ENCODE peak calls at places on chromosomes 12 and 14, in five cellular contexts. One of them, this sample, is unnamed.

GRCh38 chr14:100783630-100784321 is 42.1 kb upstream of the MEG3 start:
- DNase-seq in esophagus squamous epithelium: no peak
- DNase-seq in left lung: no peak
- DNase-seq in psoas muscle: peak; percentile 44
- DNase-seq in left ventricle myocardium inferior: no peak
- DNase-seq in this sample: no peak

GRCh38 chr14:31440280-31440679 is 17.0 kb downstream of the DTD2 start:
- DNase-seq in psoas muscle: no peak
- DNase-seq in left ventricle myocardium inferior: no peak
- DNase-seq in left lung: no peak
- DNase-seq in esophagus squamous epithelium: no peak
- DNase-seq in this sample: no peak

GRCh38 chr12:1919284-1919683 is 832 bp upstream of the CACNA2D4 start:
- DNase-seq in psoas muscle: no peak
- DNase-seq in left ventricle myocardium inferior: no peak
- DNase-seq in left lung: no peak
- DNase-seq in esophagus squamous epithelium: no peak
- DNase-seq in this sample: no peak

GRCh38 chr12:1918081-1918874 is at the start of gene CACNA2D4:
- DNase-seq in psoas muscle: peak; percentile 49
- DNase-seq in left ventricle myocardium inferior: no peak
- DNase-seq in esophagus squamous epithelium: no peak
- DNase-seq in left lung: peak; percentile 81
- DNase-seq in this sample: no peak

GRCh38 chr12:105485321-105485910 is 154.9 kb downstream of the C12orf75 start:
- DNase-seq in left ventricle myocardium inferior: peak; percentile 46
- DNase-seq in left lung: no peak
- DNase-seq in psoas muscle: peak; percentile 76
- DNase-seq in esophagus squamous epithelium: no peak
- DNase-seq in this sample: no peak

GRCh38 chr14:64726585-64726890 is 22.3 kb downstream of the PLEKHG3 start:
- DNase-seq in esophagus squamous epithelium: no peak
- DNase-seq in left lung: no peak
- DNase-seq in psoas muscle: peak; percentile 42
- DNase-seq in left ventricle myocardium inferior: peak; percentile 13
- DNase-seq in this sample: peak; percentile 61

GRCh38 chr14:72443991-72444431 is 449.9 kb downstream of the DPF3 start:
- DNase-seq in left ventricle myocardium inferior: no peak
- DNase-seq in left lung: no peak
- DNase-seq in psoas muscle: no peak
- DNase-seq in esophagus squamous epithelium: no peak
- DNase-seq in this sample: no peak

GRCh38 chr12:91590991-91591987 is 408.7 kb upstream of the DCN start:
- DNase-seq in left lung: no peak
- DNase-seq in left ventricle myocardium inferior: no peak
- DNase-seq in psoas muscle: no peak
- DNase-seq in esophagus squamous epithelium: no peak
- DNase-seq in this sample: no peak

GRCh38 chr12:27246774-27247173 is 2.7 kb downstream of the STK38L start:
- DNase-seq in left ventricle myocardium inferior: no peak
- DNase-seq in esophagus squamous epithelium: no peak
- DNase-seq in left lung: no peak
- DNase-seq in psoas muscle: no peak
- DNase-seq in this sample: no peak

GRCh38 chr12:89980236-89980635 is 271.6 kb upstream of the ATP2B1 start:
- DNase-seq in left lung: no peak
- DNase-seq in left ventricle myocardium inferior: no peak
- DNase-seq in esophagus squamous epithelium: no peak
- DNase-seq in psoas muscle: no peak
- DNase-seq in this sample: no peak

GRCh38 chr12:8593246-8593645 is 19.4 kb downstream of the AICDA start:
- DNase-seq in left ventricle myocardium inferior: no peak
- DNase-seq in esophagus squamous epithelium: no peak
- DNase-seq in left lung: no peak
- DNase-seq in psoas muscle: no peak
- DNase-seq in this sample: no peak

GRCh38 chr12:110577717-110578521 is 5.2 kb downstream of the PPTC7 start:
- DNase-seq in psoas muscle: no peak
- DNase-seq in left lung: no peak
- DNase-seq in left ventricle myocardium inferior: no peak
- DNase-seq in esophagus squamous epithelium: no peak
- DNase-seq in this sample: no peak

GRCh38 chr14:77615231-77616132 is 955 bp downstream of the SPTLC2 start:
- DNase-seq in left lung: no peak
- DNase-seq in esophagus squamous epithelium: no peak
- DNase-seq in left ventricle myocardium inferior: no peak
- DNase-seq in psoas muscle: no peak
- DNase-seq in this sample: no peak

GRCh38 chr14:91870001-91870400 is 2.7 kb upstream of the TC2N start:
- DNase-seq in left ventricle myocardium inferior: no peak
- DNase-seq in left lung: peak; percentile 42
- DNase-seq in psoas muscle: no peak
- DNase-seq in esophagus squamous epithelium: no peak
- DNase-seq in this sample: no peak

GRCh38 chr14:99466719-99467118 is 13.9 kb downstream of the SETD3 start:
- DNase-seq in psoas muscle: no peak
- DNase-seq in left lung: no peak
- DNase-seq in left ventricle myocardium inferior: no peak
- DNase-seq in esophagus squamous epithelium: no peak
- DNase-seq in this sample: no peak
- H3K36me3 ChIP-seq in psoas muscle: no peaks in the 10 kb centered on the region
- H3K36me3 ChIP-seq in left lung: no peaks in the 10 kb centered on the region
- H3K36me3 ChIP-seq in left ventricle myocardium inferior: peaks cover 36% of the 10 kb centered on the region
- H3K36me3 ChIP-seq in esophagus squamous epithelium: peaks cover 39% of the 10 kb centered on the region
- H3K36me3 ChIP-seq in this sample: no peaks in the 10 kb centered on the region

GRCh38 chr12:106999444-106999843 is 12.5 kb upstream of the MTERF2 start:
- DNase-seq in psoas muscle: peak; percentile 61
- DNase-seq in left lung: no peak
- DNase-seq in esophagus squamous epithelium: no peak
- DNase-seq in left ventricle myocardium inferior: no peak
- DNase-seq in this sample: no peak
- H3K36me3 ChIP-seq in psoas muscle: peaks cover 3% of the 10 kb centered on the region
- H3K36me3 ChIP-seq in left lung: no peaks in the 10 kb centered on the region
- H3K36me3 ChIP-seq in esophagus squamous epithelium: peaks cover 45% of the 10 kb centered on the region
- H3K36me3 ChIP-seq in left ventricle myocardium inferior: peaks cover 38% of the 10 kb centered on the region
- H3K36me3 ChIP-seq in this sample: no peaks in the 10 kb centered on the region

GRCh38 chr12:14430394-14430986 is 65.0 kb downstream of the ATF7IP start:
- DNase-seq in left lung: no peak
- DNase-seq in left ventricle myocardium inferior: no peak
- DNase-seq in esophagus squamous epithelium: no peak
- DNase-seq in psoas muscle: no peak
- DNase-seq in this sample: no peak
- H3K36me3 ChIP-seq in left lung: no peaks in the 10 kb centered on the region
- H3K36me3 ChIP-seq in left ventricle myocardium inferior: peaks cover 28% of the 10 kb centered on the region
- H3K36me3 ChIP-seq in esophagus squamous epithelium: peaks cover 72% of the 10 kb centered on the region
- H3K36me3 ChIP-seq in psoas muscle: no peaks in the 10 kb centered on the region
- H3K36me3 ChIP-seq in this sample: peaks cover 30% of the 10 kb centered on the region

GRCh38 chr12:97283297-97283696 is 179.3 kb upstream of the RMST start:
- DNase-seq in esophagus squamous epithelium: no peak
- DNase-seq in left ventricle myocardium inferior: no peak
- DNase-seq in left lung: no peak
- DNase-seq in psoas muscle: no peak
- DNase-seq in this sample: no peak
- H3K36me3 ChIP-seq in esophagus squamous epithelium: no peaks in the 10 kb centered on the region
- H3K36me3 ChIP-seq in left ventricle myocardium inferior: no peaks in the 10 kb centered on the region
- H3K36me3 ChIP-seq in left lung: no peaks in the 10 kb centered on the region
- H3K36me3 ChIP-seq in psoas muscle: no peaks in the 10 kb centered on the region
- H3K36me3 ChIP-seq in this sample: no peaks in the 10 kb centered on the region

GRCh38 chr12:45302621-45303020 is 86.7 kb downstream of the ANO6 start:
- DNase-seq in esophagus squamous epithelium: no peak
- DNase-seq in psoas muscle: no peak
- DNase-seq in left lung: no peak
- DNase-seq in left ventricle myocardium inferior: no peak
- DNase-seq in this sample: no peak
- H3K36me3 ChIP-seq in esophagus squamous epithelium: no peaks in the 10 kb centered on the region
- H3K36me3 ChIP-seq in psoas muscle: no peaks in the 10 kb centered on the region
- H3K36me3 ChIP-seq in left lung: no peaks in the 10 kb centered on the region
- H3K36me3 ChIP-seq in left ventricle myocardium inferior: no peaks in the 10 kb centered on the region
- H3K36me3 ChIP-seq in this sample: no peaks in the 10 kb centered on the region

GRCh38 chr12:121812320-121812871 is 8.6 kb downstream of the SETD1B start:
- DNase-seq in left ventricle myocardium inferior: peak; percentile 83
- DNase-seq in left lung: peak; percentile 93
- DNase-seq in psoas muscle: peak; percentile 81
- DNase-seq in esophagus squamous epithelium: no peak
- DNase-seq in this sample: no peak

GRCh38 chr12:121812921-121813896 is 9.4 kb downstream of the SETD1B start:
- DNase-seq in esophagus squamous epithelium: no peak
- DNase-seq in left ventricle myocardium inferior: no peak
- DNase-seq in psoas muscle: peak; percentile 54
- DNase-seq in left lung: peak; percentile 81
- DNase-seq in this sample: no peak

GRCh38 chr12:121810833-121811433 is 7.1 kb downstream of the SETD1B start:
- DNase-seq in psoas muscle: no peak
- DNase-seq in esophagus squamous epithelium: no peak
- DNase-seq in left lung: no peak
- DNase-seq in left ventricle myocardium inferior: no peak
- DNase-seq in this sample: no peak

GRCh38 chr12:121810234-121810817 is 6.5 kb downstream of the SETD1B start:
- DNase-seq in esophagus squamous epithelium: no peak
- DNase-seq in left ventricle myocardium inferior: no peak
- DNase-seq in left lung: peak; percentile 78
- DNase-seq in psoas muscle: peak; percentile 56
- DNase-seq in this sample: no peak

DNA sequence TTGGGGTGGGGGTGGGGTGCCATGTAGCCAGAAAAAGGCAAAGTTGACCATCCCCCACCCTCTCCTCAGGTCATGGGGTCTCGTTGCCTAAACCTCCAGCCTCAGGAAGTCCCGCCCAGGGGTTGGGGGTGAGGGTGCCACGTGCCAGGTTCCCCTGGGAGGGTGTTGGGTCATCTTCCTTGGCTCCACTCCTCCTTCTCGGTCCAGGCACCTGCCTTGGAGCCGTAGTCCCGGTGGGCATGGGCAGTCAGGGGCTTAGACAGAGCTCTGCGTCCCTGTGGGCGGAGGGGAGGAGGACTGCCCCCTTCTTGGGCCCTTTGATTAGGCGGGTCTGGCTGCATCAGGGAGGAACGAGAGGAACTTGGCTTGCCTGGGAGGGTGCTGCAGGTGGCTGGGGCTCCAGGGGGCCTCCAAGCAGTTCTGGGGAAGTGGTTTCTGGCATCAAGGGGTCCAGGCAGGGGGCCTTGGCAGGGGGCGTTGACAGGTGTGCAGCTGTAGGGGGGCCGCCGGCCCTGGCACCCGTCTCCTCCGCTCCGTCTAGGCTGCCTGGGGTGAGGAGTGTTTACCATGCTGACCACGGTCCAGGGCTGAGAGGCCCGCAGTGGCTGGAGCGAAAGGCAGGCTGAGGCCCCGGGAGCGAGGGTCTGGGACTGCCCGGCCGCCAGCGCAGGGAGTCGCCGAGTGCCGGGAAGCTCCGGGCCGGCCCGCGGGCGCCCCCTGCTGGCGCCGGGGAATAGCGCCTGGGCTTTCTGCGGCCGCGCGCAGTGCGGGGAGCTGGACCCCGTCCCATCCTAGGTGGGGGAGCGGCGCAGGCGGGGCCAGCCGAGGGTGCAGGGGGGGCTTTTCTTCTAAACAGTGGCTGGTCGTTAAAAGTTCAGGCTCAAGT is 7.9 kb downstream of the SETD1B start:
- DNase-seq in psoas muscle: peak; percentile 88
- DNase-seq in left lung: peak; percentile 95
- DNase-seq in left ventricle myocardium inferior: peak; percentile 74
- DNase-seq in esophagus squamous epithelium: no peak
- DNase-seq in this sample: peak; percentile 72
- H3K36me3 ChIP-seq in psoas muscle: peaks cover 3% of the 10 kb centered on the region
- H3K36me3 ChIP-seq in left lung: no peaks in the 10 kb centered on the region
- H3K36me3 ChIP-seq in left ventricle myocardium inferior: peaks cover 69% of the 10 kb centered on the region
- H3K36me3 ChIP-seq in esophagus squamous epithelium: peaks cover 93% of the 10 kb centered on the region
- H3K36me3 ChIP-seq in this sample: peaks cover 76% of the 10 kb centered on the region

GRCh38 chr12:104352106-104352713 is 48.7 kb downstream of the EID3 start:
- DNase-seq in left ventricle myocardium inferior: no peak
- DNase-seq in psoas muscle: no peak
- DNase-seq in esophagus squamous epithelium: no peak
- DNase-seq in left lung: no peak
- DNase-seq in this sample: peak; percentile 60
- H3K36me3 ChIP-seq in left ventricle myocardium inferior: peaks cover 54% of the 10 kb centered on the region
- H3K36me3 ChIP-seq in psoas muscle: peaks cover 17% of the 10 kb centered on the region
- H3K36me3 ChIP-seq in esophagus squamous epithelium: peaks cover 79% of the 10 kb centered on the region
- H3K36me3 ChIP-seq in left lung: no peaks in the 10 kb centered on the region
- H3K36me3 ChIP-seq in this sample: peaks cover 79% of the 10 kb centered on the region

GRCh38 chr12:101299931-101300330 is 20.0 kb downstream of the UTP20 start:
- DNase-seq in esophagus squamous epithelium: no peak
- DNase-seq in left lung: no peak
- DNase-seq in psoas muscle: no peak
- DNase-seq in left ventricle myocardium inferior: no peak
- DNase-seq in this sample: no peak
- H3K36me3 ChIP-seq in esophagus squamous epithelium: peaks cover 100% of the 10 kb centered on the region
- H3K36me3 ChIP-seq in left lung: no peaks in the 10 kb centered on the region
- H3K36me3 ChIP-seq in psoas muscle: peaks cover 14% of the 10 kb centered on the region
- H3K36me3 ChIP-seq in left ventricle myocardium inferior: peaks cover 96% of the 10 kb centered on the region
- H3K36me3 ChIP-seq in this sample: peaks cover 49% of the 10 kb centered on the region

GRCh38 chr12:29043069-29043468 is 106.0 kb upstream of the FAR2 start:
- DNase-seq in psoas muscle: no peak
- DNase-seq in left lung: no peak
- DNase-seq in left ventricle myocardium inferior: no peak
- DNase-seq in esophagus squamous epithelium: no peak
- DNase-seq in this sample: no peak
- H3K36me3 ChIP-seq in psoas muscle: no peaks in the 10 kb centered on the region
- H3K36me3 ChIP-seq in left lung: no peaks in the 10 kb centered on the region
- H3K36me3 ChIP-seq in left ventricle myocardium inferior: no peaks in the 10 kb centered on the region
- H3K36me3 ChIP-seq in esophagus squamous epithelium: no peaks in the 10 kb centered on the region
- H3K36me3 ChIP-seq in this sample: no peaks in the 10 kb centered on the region

GRCh38 chr12:133129368-133130037 is 571 bp downstream of the ZNF891 start:
- DNase-seq in esophagus squamous epithelium: no peak
- DNase-seq in left lung: peak; percentile 53
- DNase-seq in left ventricle myocardium inferior: no peak
- DNase-seq in psoas muscle: no peak
- DNase-seq in this sample: no peak
- H3K36me3 ChIP-seq in esophagus squamous epithelium: peaks cover 65% of the 10 kb centered on the region
- H3K36me3 ChIP-seq in left lung: no peaks in the 10 kb centered on the region
- H3K36me3 ChIP-seq in left ventricle myocardium inferior: peaks cover 65% of the 10 kb centered on the region
- H3K36me3 ChIP-seq in psoas muscle: peaks cover 14% of the 10 kb centered on the region
- H3K36me3 ChIP-seq in this sample: peaks cover 3% of the 10 kb centered on the region